ENCODE peak calls at places on chromosomes 5 and 9, in five cellular contexts. P is thyroid gland; G is CD4-positive, alpha-beta memory T cell; X is colonic mucosa; Y is suprapubic skin. J is an unnamed sample. For H3K9me3, the result is how much of the 10 kb centered on the place peaks cover.

GRCh38 chr5:150080696-150081435 is 5.5 kb downstream of the CSF1R start:
- DNase-seq in X (peak), Y (peak), G (no peak), P (no peak), J (no peak)

GRCh38 chr5:135683227-135683626 is 104.4 kb upstream of the CXCL14 start:
- DNase-seq in G (no peak), P (no peak), Y (no peak), X (no peak), J (no peak)

GRCh38 chr5:141815051-141815795 is 63.0 kb downstream of the PCDH1 start:
- DNase-seq in P (no peak), X (no peak), G (no peak), Y (no peak), J (no peak)

GRCh38 chr5:148491793-148492184 is 108.0 kb downstream of the FBXO38 start:
- DNase-seq in Y (no peak), X (no peak), G (no peak), P (no peak), J (no peak)

GRCh38 chr9:36991516-36992134 is 42.4 kb downstream of the PAX5 start:
- DNase-seq in P (no peak), X (peak), G (no peak), Y (no peak), J (no peak)

GRCh38 chr5:6714221-6715041 is 1.2 kb downstream of the TENT4A start:
- DNase-seq in Y (no peak), G (peak), P (peak), X (peak), J (peak)

GRCh38 chr5:96248152-96248551 is 184.9 kb downstream of the PCSK1 start:
- DNase-seq in Y (no peak), P (no peak), X (no peak), G (no peak), J (no peak)

GRCh38 chr5:150636391-150637244 is 3.8 kb upstream of the SYNPO start:
- DNase-seq in X (peak), Y (no peak), P (peak), G (no peak), J (no peak)

GRCh38 chr5:160054831-160055230 is 45.9 kb downstream of the TTC1 start:
- DNase-seq in X (peak), P (no peak), G (no peak), Y (no peak), J (no peak)

GRCh38 chr9:90142580-90142979 is 500.0 kb downstream of the DIRAS2 start:
- DNase-seq in Y (no peak), P (peak), X (peak), G (peak), J (peak)

GRCh38 chr5:121976979-121977378 is 15.2 kb downstream of the SRFBP1 start:
- DNase-seq in X (no peak), P (no peak), G (no peak), Y (no peak), J (no peak)

GRCh38 chr5:39138892-39139291 is 64.7 kb upstream of the RICTOR start:
- DNase-seq in P (no peak), Y (no peak), G (no peak), X (no peak), J (no peak)

GRCh38 chr9:92964981-92965758 is 17.8 kb downstream of the FGD3 start:
- DNase-seq in X (no peak), P (no peak), Y (peak), G (no peak), J (peak)

GRCh38 chr9:96782241-96782640 is 4.4 kb upstream of the ZNF510 start:
- DNase-seq in G (no peak), X (no peak), Y (no peak), P (no peak), J (no peak)

GRCh38 chr5:150338546-150338945 is 19.0 kb upstream of the TCOF1 start:
- DNase-seq in G (no peak), Y (no peak), X (no peak), P (no peak), J (no peak)

GRCh38 chr5:178288373-178289368 is 56.1 kb upstream of the PHYKPL start:
- DNase-seq in G (no peak), Y (no peak), P (peak), X (no peak), J (no peak)

GRCh38 chr5:66646570-66646969 is 50.4 kb downstream of the MAST4 start:
- DNase-seq in G (no peak), Y (no peak), P (no peak), X (no peak), J (no peak)

GRCh38 chr5:145776886-145777285 is 58.3 kb downstream of the PRELID2 start:
- DNase-seq in X (no peak), P (no peak), G (no peak), Y (no peak), J (no peak)

GRCh38 chr5:55320571-55320970 is 12.8 kb downstream of the MTREX start:
- DNase-seq in X (no peak), P (no peak), G (no peak), Y (no peak), J (no peak)

GRCh38 chr5:59559323-59559722 is 334.2 kb downstream of the PDE4D start:
- DNase-seq in Y (no peak), P (no peak), X (no peak), G (no peak), J (no peak)

GRCh38 chr9:95896580-95896979 is 21.1 kb downstream of the ERCC6L2 start:
- DNase-seq in Y (no peak), G (no peak), P (no peak), X (no peak), J (no peak)

GRCh38 chr9:131475111-131475955 is 27.4 kb upstream of the POMT1 start:
- DNase-seq in X (no peak), Y (no peak), P (no peak), G (no peak), J (no peak)

GRCh38 chr5:94508421-94509148 is 109.8 kb downstream of the KIAA0825 start:
- DNase-seq in Y (no peak), X (no peak), P (no peak), G (no peak), J (no peak)

GRCh38 chr5:90803891-90804290 is 245.3 kb downstream of the ADGRV1 start:
- DNase-seq in P (no peak), G (no peak), X (no peak), Y (no peak), J (no peak)

GRCh38 chr5:147743686-147744332 is 38.7 kb downstream of the JAKMIP2 start:
- DNase-seq in P (peak), G (no peak), X (no peak), Y (no peak), J (no peak)

GRCh38 chr5:73764996-73765395 is 139.0 kb downstream of the ARHGEF28 start:
- DNase-seq in X (no peak), G (no peak), Y (no peak), P (no peak), J (no peak)

GRCh38 chr9:112866662-112867274 is 23.9 kb downstream of the SLC46A2 start:
- DNase-seq in G (no peak), Y (no peak), P (no peak), X (peak), J (no peak)

GRCh38 chr5:143140492-143141231 is 262.8 kb downstream of the NR3C1 start:
- DNase-seq in P (no peak), Y (no peak), G (no peak), X (peak), J (no peak)

GRCh38 chr9:78054180-78054579 is 22.6 kb upstream of the GNAQ start:
- DNase-seq in Y (no peak), P (no peak), G (peak), X (no peak), J (peak)

GRCh38 chr9:90927496-90927895 is 125.9 kb downstream of the SYK start:
- DNase-seq in Y (no peak), G (no peak), X (no peak), P (no peak), J (no peak)

GRCh38 chr5:172701336-172702061 is 60.4 kb downstream of the NEURL1B start:
- DNase-seq in G (no peak), X (no peak), Y (no peak), P (no peak), J (no peak)

GRCh38 chr9:1619915-1620705 is 395.0 kb upstream of the SMARCA2 start:
- DNase-seq in G (no peak), Y (no peak), X (no peak), P (no peak), J (no peak)
- H3K9me3 ChIP-seq in G (under half), Y (under half), X (under half), P (under half), J (under half)

GRCh38 chr5:139910901-139911300 is 115.3 kb downstream of the PSD2 start:
- DNase-seq in X (no peak), G (no peak), P (no peak), Y (no peak), J (no peak)
- H3K9me3 ChIP-seq in X (under half), G (under half), P (under half), Y (under half), J (under half)

GRCh38 chr9:11402621-11403020 is 789.8 kb upstream of the PTPRD start:
- DNase-seq in Y (no peak), P (no peak), G (no peak), X (no peak), J (no peak)
- H3K9me3 ChIP-seq in Y (under half), P (under half), G (under half), X (under half), J (under half)

DNA sequence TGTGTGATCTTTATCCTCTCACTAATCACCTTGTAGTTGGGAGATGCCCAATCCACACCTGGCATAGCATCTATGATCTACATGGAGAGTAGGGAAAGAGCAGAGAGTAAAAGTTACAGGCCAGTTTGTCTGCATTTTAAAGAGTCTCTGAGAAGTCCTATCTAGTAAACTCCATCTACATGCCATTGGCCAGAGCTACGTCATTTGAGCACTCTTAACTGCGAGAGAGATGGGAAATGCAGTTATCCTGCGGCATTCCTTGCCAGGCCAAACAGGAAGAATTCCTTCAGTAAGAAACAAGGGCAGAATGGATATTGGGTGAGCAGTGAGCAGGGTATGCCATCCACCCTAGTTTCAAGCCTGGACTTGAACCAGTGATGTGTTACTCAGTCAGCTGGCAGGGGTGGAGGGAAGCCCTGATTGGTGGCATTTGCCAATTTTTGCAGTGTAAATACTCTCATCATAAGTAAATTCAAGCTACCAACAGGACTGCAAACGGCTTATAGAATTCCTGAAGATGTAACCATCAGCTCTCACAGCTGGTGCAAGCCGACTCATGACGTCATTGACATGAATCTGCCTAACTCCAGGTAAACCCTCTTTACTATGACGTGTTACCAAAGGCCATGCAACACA is 156.8 kb upstream of the MSX2 start:
- DNase-seq in X (no peak), P (no peak), G (no peak), Y (peak), J (no peak)
- H3K9me3 ChIP-seq in X (under half), P (under half), G (under half), Y (under half), J (under half)

GRCh38 chr9:27227192-27227591 is 69.8 kb downstream of the EQTN start:
- DNase-seq in P (no peak), G (no peak), X (no peak), Y (no peak), J (no peak)
- H3K9me3 ChIP-seq in P (under half), G (under half), X (under half), Y (under half), J (under half)

DNA sequence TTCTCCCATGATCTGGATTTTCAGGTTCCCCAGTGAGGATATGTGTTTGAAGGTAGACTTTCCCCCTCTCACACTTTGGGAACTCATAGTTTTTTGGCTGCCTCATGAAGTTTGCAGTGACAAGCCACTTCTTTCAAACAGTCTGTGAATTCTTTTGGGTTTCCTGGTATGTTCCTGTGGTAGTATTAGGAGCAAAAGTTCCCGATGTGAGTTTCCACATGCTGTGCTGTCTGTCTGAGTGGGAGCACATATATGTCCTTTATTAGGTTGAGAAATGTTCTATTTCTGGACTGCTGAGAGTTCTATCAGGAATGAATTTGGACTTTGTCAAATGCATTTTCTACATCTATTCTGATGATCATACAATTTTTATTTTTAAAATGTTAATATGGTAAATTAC is 273.2 kb upstream of the TARS1 start:
- DNase-seq in Y (no peak), P (no peak), X (no peak), G (no peak), J (no peak)
- H3K9me3 ChIP-seq in Y (under half), P (under half), X (under half), G (under half), J (under half)

GRCh38 chr9:109274768-109275596 is 45.9 kb downstream of the EPB41L4B start:
- DNase-seq in X (peak), Y (no peak), P (no peak), G (no peak), J (no peak)
- H3K9me3 ChIP-seq in X (under half), Y (under half), P (under half), G (under half), J (under half)

J was measured in naive thymus-derived CD4-positive, alpha-beta T cell.